ENCODE peak calls at places on chromosomes 5 and 9, in six cellular contexts. Y, S, D, C, K and X are unnamed samples.

GRCh38 chr9:4005896-4006295 is 294.0 kb downstream of the GLIS3 start:
- DNase-seq in D (no peak), Y (no peak), S (no peak), C (no peak), K (no peak), X (no peak)

GRCh38 chr5:92518318-92518913 is 1062.6 kb downstream of the NR2F1-AS1 start:
- DNase-seq in K (peak; percentile 26), D (peak; percentile 12), Y (peak; percentile 3), C (peak; percentile 50), S (peak; percentile 12), X (peak; percentile 31)

GRCh38 chr5:157322581-157322980 is 56.7 kb downstream of the CYFIP2 start:
- DNase-seq in D (no peak), C (no peak), K (no peak), Y (no peak), S (no peak), X (no peak)

GRCh38 chr5:392431-392988 is 50.5 kb upstream of the EXOC3 start:
- DNase-seq in D (no peak), Y (no peak), K (peak; percentile 95), S (peak; percentile 63), C (peak; percentile 30), X (peak; percentile 100)

GRCh38 chr9:92709240-92709639 is 39.3 kb upstream of the IPPK start:
- DNase-seq in Y (no peak), K (no peak), S (no peak), C (no peak), D (no peak), X (no peak)

GRCh38 chr5:153613143-153613542 is 122.7 kb downstream of the GRIA1 start:
- DNase-seq in D (no peak), Y (no peak), K (no peak), C (no peak), S (no peak), X (no peak)

GRCh38 chr9:110900917-110901316 is 137.4 kb downstream of the LPAR1 start:
- DNase-seq in Y (no peak), C (peak; percentile 3), S (no peak), K (no peak), D (no peak), X (no peak)

GRCh38 chr5:74873525-74874249 is 7.5 kb upstream of the FAM169A start:
- DNase-seq in K (no peak), S (no peak), Y (no peak), D (peak; percentile 77), C (no peak), X (no peak)

GRCh38 chr9:101977614-101978210 is 239.3 kb upstream of the GRIN3A start:
- DNase-seq in D (peak; percentile 3), K (no peak), Y (no peak), S (peak; percentile 20), C (peak; percentile 3), X (peak; percentile 13)

GRCh38 chr5:89372176-89372575 is 489.2 kb upstream of the MEF2C start:
- DNase-seq in Y (no peak), K (no peak), S (no peak), C (no peak), D (no peak), X (no peak)
- TF ChIP-seq MYC in Y (no peak), K (no peak), S (no peak), C (no peak), D (no peak), X (no peak)

GRCh38 chr9:88049677-88050307 is 75.5 kb upstream of the CDK20 start:
- DNase-seq in Y (no peak), S (no peak), K (no peak), D (no peak), C (no peak), X (no peak)
- TF ChIP-seq CTCF in Y (no peak), S (no peak), K (no peak), D (no peak), C (no peak), X (no peak)

GRCh38 chr5:59569608-59570334 is 323.8 kb downstream of the PDE4D start:
- DNase-seq in S (no peak), D (no peak), Y (no peak), K (no peak), C (no peak), X (no peak)
- TF ChIP-seq MYC in S (no peak), D (no peak), Y (no peak), K (no peak), C (no peak), X (no peak)

DNA sequence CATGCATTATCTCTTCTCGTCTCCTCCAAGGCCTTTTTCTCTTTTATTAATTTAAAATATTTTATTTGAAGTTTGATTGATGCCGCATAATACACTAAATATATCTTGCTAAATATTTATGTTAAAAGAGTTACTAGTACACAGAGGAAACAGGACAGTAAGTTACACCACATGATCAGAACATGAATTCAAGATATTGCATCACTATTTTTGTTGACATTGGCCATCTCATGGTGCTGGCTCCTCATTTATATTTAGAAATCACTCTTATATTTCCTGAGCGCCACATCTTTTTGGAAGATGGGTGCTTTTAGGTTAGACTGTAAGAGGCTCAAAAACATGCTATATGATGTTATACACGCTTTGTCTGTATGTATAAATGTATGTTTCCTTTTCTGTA is 23.0 kb downstream of the SPEF2 start:
- DNase-seq in S (no peak), C (no peak), D (no peak), K (no peak), Y (no peak), X (no peak)
- TF ChIP-seq CTCF in S (no peak), C (no peak), D (no peak), K (no peak), Y (no peak), X (no peak)

DNA sequence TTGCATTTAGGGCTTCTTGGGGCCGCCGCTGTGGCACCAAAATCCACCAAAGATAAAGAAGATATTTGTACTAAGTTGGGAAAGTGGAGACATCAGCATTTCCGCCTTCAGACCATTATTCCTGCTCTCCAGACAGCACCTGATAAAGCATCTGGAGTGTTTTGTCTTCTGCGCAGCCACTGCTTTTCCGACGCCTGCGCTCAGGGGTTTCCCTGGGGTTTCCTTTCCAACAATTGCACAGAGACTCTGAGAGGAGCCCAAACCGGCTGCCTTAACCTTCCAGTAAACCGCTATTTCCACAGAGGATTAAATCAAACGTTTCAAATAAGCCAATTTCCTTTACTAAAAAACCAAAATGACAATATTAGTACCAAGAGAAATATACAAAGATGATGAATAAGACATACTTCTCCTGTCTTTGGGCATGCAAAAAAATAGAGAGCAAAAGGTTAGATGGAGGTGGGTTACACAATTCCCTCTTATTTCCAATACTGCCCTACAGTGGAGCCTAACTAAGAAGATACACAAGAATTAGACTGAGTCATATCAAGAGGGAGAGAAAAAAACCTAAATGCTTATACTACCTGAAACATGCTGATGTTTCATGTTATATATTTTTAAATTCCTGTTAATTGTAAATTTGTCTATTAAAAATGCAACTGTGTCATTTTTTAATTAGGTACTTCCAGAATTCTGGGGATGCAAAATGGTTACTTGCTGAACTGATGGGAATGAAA is 98.4 kb downstream of the MAPKAP1 start:
- DNase-seq in S (no peak), Y (no peak), C (peak; percentile 43), D (no peak), K (no peak), X (no peak)
- TF ChIP-seq MYC in S (no peak), Y (no peak), C (no peak), D (no peak), K (no peak), X (no peak)

DNA sequence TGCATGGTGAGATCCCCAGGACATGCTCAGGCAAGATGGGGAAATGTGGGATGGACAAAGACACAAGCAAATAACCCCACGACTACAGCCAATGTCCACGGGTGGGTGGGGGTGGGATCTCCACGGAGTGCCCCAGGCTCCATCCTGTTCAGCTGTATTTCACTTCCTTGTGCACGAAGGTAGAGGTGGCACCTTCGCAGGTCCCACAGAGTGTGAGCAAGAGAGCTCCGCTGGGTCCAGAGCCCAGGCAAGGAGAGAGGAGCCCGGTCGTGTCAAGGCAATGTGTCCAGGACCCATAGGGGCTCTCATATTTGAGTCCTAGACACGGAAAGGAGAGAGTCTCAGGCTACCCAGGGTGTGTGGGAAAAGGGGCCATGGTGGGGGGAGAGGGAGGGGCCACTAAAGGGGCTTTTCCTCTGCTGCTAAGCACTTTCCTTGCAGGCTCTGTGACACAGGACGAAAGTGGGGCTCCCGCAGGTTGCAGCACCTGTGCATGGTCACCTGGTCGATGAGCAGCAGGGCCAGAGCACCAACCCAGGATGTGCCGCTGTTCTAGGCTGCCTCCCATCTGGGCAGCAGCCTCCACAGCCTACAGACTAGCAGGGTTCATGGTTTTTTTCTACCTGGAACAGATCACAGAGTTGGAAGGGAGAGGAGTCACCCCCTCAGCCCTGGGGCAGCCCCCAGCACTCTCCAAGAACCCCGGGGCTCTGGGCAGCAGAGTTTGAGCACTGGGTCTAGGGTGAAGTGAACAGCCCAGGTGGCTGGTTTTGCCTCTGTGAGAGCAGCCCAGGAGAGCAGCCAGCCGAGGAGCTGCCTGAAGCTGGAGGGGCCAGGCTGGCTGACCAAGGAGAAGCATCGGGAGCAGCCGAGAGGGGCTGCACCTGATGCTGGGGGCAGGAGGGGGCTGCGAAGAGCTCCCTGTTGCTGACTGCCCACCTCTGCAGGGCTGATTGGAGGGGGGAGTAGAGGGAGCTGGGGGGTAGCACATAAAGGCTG is 100.7 kb upstream of the MVB12B start:
- DNase-seq in D (no peak), Y (no peak), S (no peak), K (no peak), C (no peak), X (no peak)
- TF ChIP-seq CTCF in D (no peak), Y (no peak), S (no peak), K (no peak), C (no peak), X (no peak)

GRCh38 chr9:75937859-75938258 is 47.4 kb downstream of the PCSK5 start:
- DNase-seq in D (no peak), K (no peak), S (no peak), Y (no peak), C (no peak), X (no peak)
- TF ChIP-seq MYC in D (no peak), K (no peak), S (no peak), Y (no peak), C (no peak), X (no peak)

GRCh38 chr5:176868731-176869130 is 30.4 kb downstream of the HK3 start:
- DNase-seq in Y (no peak), K (no peak), S (no peak), D (no peak), C (no peak), X (no peak)

GRCh38 chr5:176868126-176868525 is 31.0 kb downstream of the HK3 start:
- DNase-seq in C (no peak), K (no peak), Y (no peak), S (no peak), D (no peak), X (no peak)

GRCh38 chr5:176869501-176870109 is 29.5 kb downstream of the HK3 start:
- DNase-seq in S (no peak), K (no peak), C (no peak), D (no peak), Y (no peak), X (no peak)

GRCh38 chr5:176866913-176867312 is 32.2 kb downstream of the HK3 start:
- DNase-seq in S (no peak), D (no peak), K (no peak), C (no peak), Y (peak; percentile 42), X (no peak)

DNA sequence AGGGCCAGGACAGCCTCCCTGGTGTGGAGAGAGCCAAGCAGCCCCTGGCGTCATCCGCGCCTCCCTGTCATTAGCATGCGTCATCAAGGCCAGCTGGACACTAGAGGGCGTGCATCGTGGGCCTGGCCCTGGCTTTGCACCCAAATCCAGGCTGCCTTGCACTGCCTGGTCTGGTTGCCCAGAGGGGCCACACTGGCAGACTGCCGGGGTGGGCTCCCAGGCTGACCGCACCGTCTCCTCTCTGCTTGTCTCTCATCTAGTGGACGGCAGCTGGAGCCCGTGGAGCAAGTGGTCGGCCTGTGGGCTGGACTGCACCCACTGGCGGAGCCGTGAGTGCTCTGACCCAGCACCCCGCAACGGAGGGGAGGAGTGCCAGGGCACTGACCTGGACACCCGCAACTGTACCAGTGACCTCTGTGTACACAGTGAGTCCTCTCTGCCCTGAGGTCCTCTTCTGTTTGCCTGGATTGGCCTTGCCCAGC is 29.0 kb downstream of the HK3 start:
- DNase-seq in Y (peak; percentile 85), C (peak; percentile 36), K (no peak), D (peak; percentile 51), S (peak; percentile 78), X (no peak)
- TF ChIP-seq CTCF in Y (peak; percentile 86), C (peak; percentile 69), K (no peak), D (peak; percentile 88), S (peak; percentile 54), X (no peak)